ENCODE peak calls at places on chromosome 20, in seven cellular contexts. W, X, R, B, M, Q and Y are unnamed samples.

GRCh38 chr20:45444050-45444449 is 25.5 kb upstream of the WFDC2 start:
- DNase-seq in W (no peak), X (no peak), R (no peak), B (no peak), M (peak), Q (peak), Y (no peak)

GRCh38 chr20:56259948-56260347 is 11.4 kb downstream of the MC3R start:
- DNase-seq in W (no peak), X (no peak), R (no peak), B (no peak), M (no peak), Q (peak), Y (no peak)

GRCh38 chr20:53692465-53693067 is 98.9 kb upstream of the ZNF217 start:
- DNase-seq in W (no peak), X (no peak), R (no peak), B (no peak), M (no peak), Q (peak), Y (peak)

GRCh38 chr20:7231303-7231702 is 463.8 kb downstream of the BMP2 start:
- DNase-seq in W (no peak), X (no peak), R (no peak), B (no peak), M (no peak), Q (peak), Y (no peak)

GRCh38 chr20:9617062-9617461 is 102.7 kb downstream of the LAMP5 start:
- DNase-seq in W (peak), X (no peak), R (peak), B (peak), M (peak), Q (peak), Y (peak)

GRCh38 chr20:37864275-37864674 is 38.7 kb upstream of the VSTM2L start:
- DNase-seq in W (peak), X (no peak), R (no peak), B (no peak), M (no peak), Q (no peak), Y (no peak)

GRCh38 chr20:24066075-24066700 is 77.6 kb upstream of the GGTLC1 start:
- DNase-seq in W (no peak), X (no peak), R (no peak), B (no peak), M (no peak), Q (no peak), Y (no peak)

GRCh38 chr20:53865905-53866786 is 204.2 kb downstream of the BCAS1 start:
- DNase-seq in W (no peak), X (no peak), R (peak), B (peak), M (peak), Q (peak), Y (peak)

GRCh38 chr20:2451939-2452732 is 18.5 kb downstream of the SNRPB start:
- DNase-seq in W (peak), X (no peak), R (peak), B (peak), M (peak), Q (peak), Y (peak)

GRCh38 chr20:2032168-2032567 is 38.3 kb upstream of the PDYN start:
- DNase-seq in W (no peak), X (no peak), R (no peak), B (peak), M (no peak), Q (no peak), Y (no peak)

GRCh38 chr20:32807706-32808105 is 12.0 kb upstream of the MAPRE1 start:
- DNase-seq in W (no peak), X (no peak), R (peak), B (peak), M (no peak), Q (no peak), Y (no peak)

GRCh38 chr20:56627122-56628014 is 1.7 kb upstream of the TFAP2C start:
- DNase-seq in W (no peak), X (no peak), R (no peak), B (no peak), M (no peak), Q (no peak), Y (no peak)

GRCh38 chr20:31708839-31709534 is 13.7 kb downstream of the BCL2L1 start:
- DNase-seq in W (no peak), X (no peak), R (no peak), B (no peak), M (peak), Q (peak), Y (no peak)
- H3K9ac ChIP-seq in W (no peak), X (no peak), R (no peak), B (no peak), M (peak), Q (no peak), Y (no peak)

GRCh38 chr20:35870541-35871307 is 83.6 kb downstream of the SCAND1 start:
- DNase-seq in W (no peak), X (no peak), R (no peak), B (no peak), M (no peak), Q (no peak), Y (no peak)
- H3K9ac ChIP-seq in W (no peak), X (no peak), R (no peak), B (no peak), M (no peak), Q (no peak), Y (peak)

DNA sequence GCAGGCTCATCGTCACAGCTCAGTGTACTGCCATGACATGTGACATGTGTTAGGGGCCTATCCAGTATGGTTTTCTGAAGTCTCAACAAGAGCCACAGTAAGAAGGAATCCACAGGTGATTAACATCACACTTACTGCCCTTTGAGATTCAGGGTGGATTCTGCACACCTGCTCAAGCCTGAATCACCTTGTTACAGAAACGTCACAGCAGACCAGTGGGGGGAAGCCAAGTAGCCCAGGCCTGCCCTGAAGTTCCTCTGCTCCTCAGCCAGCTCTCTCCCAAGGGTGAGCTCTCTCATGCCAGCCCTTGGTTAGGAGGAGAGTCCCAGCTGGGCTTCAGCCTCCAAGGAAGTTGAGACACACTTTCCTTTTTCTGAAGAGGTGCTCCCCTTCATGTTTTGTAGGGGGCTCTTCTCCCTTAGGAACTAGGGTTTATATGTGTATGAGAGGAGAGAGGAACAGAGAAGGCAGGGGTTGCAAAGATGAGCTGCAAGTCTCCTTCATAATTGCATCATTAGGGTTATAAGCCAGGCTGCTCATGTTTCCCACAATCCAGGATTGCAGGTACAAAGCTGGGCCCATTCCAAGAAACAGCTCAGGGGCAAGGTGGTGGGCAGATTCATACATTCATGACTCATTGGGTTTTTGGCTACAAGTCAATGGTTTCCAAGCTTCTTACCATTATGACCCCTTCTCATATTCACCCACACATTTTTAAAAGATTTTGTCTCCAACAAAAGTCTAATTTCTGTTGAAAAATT is 11.6 kb downstream of the GSS start:
- DNase-seq in W (no peak), X (no peak), R (no peak), B (no peak), M (no peak), Q (peak), Y (peak)
- H3K9ac ChIP-seq in W (no peak), X (no peak), R (no peak), B (no peak), M (no peak), Q (peak), Y (no peak)

GRCh38 chr20:61803903-61804804 is 261.5 kb downstream of the TAF4 start:
- DNase-seq in W (no peak), X (peak), R (no peak), B (no peak), M (no peak), Q (no peak), Y (peak)
- H3K9ac ChIP-seq in W (no peak), X (no peak), R (peak), B (no peak), M (no peak), Q (no peak), Y (no peak)